ENCODE peak calls at places on chromosome 15, in four cellular contexts. M is right lobe of liver, U is stomach, Z is uterus. C is an unnamed sample.

GRCh38 chr15:25557916-25558315 is 119.1 kb upstream of the UBE3A start:
- DNase-seq in Z (no peak), M (no peak), U (no peak), C (no peak)

GRCh38 chr15:71357357-71357756 is 242.1 kb downstream of the THSD4 start:
- DNase-seq in M (no peak), U (no peak), Z (peak; percentile 65), C (no peak)

GRCh38 chr15:82132116-82132515 is 86.3 kb upstream of the MEX3B start:
- DNase-seq in Z (no peak), M (no peak), U (no peak), C (no peak)

GRCh38 chr15:33700695-33701303 is 267.5 kb upstream of the CHRM5 start:
- DNase-seq in Z (peak; percentile 65), U (peak; percentile 65), M (peak; percentile 65), C (peak; percentile 95)

GRCh38 chr15:48427960-48428547 is 96.8 kb downstream of the DUT start:
- DNase-seq in Z (no peak), M (no peak), U (no peak), C (no peak)

GRCh38 chr15:85545185-85545584 is 164.8 kb downstream of the AKAP13 start:
- DNase-seq in Z (no peak), M (no peak), U (no peak), C (no peak)

GRCh38 chr15:45454825-45455224 is 67.7 kb downstream of the SLC30A4 start:
- DNase-seq in U (peak; percentile 86), Z (peak; percentile 25), M (peak; percentile 56), C (no peak)

GRCh38 chr15:73048624-73049295 is 3.5 kb upstream of the NEO1 start:
- DNase-seq in U (no peak), Z (no peak), M (no peak), C (peak; percentile 65)

GRCh38 chr15:68812069-68812468 is 8.6 kb downstream of the ANP32A start:
- DNase-seq in Z (no peak), U (no peak), M (peak; percentile 31), C (no peak)

GRCh38 chr15:32670624-32671022 is 29.1 kb downstream of the SCG5 start:
- DNase-seq in Z (no peak), U (no peak), M (no peak), C (no peak)

GRCh38 chr15:42073418-42073817 is 20.9 kb downstream of the PLA2G4D start:
- DNase-seq in Z (no peak), M (no peak), U (peak; percentile 29), C (no peak)

GRCh38 chr15:90184786-90185704 is 16.1 kb upstream of the SEMA4B start:
- DNase-seq in U (peak; percentile 74), Z (peak; percentile 76), M (peak; percentile 77), C (peak; percentile 87)

DNA sequence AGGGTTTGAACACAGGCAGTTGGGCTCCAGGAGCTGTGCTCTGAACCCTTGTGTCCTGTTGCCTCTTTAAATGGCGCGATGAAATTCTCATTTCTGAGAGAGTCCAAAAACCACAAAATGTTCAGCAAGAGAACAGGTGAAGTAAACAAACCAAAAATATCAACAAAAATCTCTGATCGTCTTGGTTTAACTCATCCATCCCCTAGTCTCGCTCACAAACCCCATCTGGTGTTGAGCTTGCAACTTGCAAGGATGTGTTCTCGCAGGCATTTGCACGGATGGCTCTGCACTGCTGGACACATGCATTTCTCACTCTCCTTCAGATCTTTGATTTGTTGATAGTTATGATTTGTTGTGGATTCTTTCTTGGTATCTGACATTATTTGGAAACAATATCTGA is 31.1 kb downstream of the FAH start:
- DNase-seq in M (no peak), U (no peak), Z (no peak), C (no peak)
- TF ChIP-seq CTCF in M (peak; percentile 18), U (no peak), Z (no peak), C (peak; percentile 68)

DNA sequence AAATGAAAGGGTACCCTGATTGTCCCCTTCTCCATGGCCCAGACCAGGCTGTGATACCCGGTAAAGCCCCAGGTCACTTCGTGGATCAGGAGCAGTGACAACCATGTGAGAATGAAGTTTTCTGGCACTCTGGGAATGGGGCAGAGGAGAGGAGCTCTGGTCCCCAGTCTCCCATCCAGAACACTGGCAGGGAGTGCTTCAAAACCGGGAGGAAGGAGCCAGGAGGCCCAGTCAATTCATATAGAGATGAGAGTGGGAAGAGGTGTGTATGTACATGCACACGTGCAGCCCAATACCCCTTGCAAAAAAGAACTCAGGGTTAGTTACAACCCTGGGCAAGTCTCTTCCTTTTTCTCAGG is 101.4 kb upstream of the TLE3 start:
- DNase-seq in Z (no peak), U (no peak), M (no peak), C (peak; percentile 35)
- H3K27ac ChIP-seq in Z (no peak overlapping the region), U (no peak overlapping the region), M (no peak overlapping the region), C (no peak overlapping the region)

DNA sequence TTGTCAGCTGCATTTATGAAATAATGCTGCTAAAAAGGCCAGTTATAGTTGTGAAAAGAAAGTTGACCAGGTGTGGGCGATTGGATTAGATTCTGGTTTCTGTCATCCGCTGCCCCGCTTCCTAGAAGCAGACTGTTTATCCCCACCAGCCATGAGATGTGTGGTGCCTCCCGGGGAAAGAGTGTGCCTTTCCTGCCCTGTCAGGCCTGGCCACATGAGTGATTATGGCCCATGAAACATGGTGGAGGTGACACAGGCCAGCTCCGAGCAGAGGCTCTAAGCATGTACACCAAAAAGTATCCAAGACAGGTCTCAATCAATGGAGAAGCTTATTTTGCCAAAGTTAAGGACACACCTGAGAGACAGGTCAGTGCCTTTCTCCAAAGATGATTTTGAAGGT is 85.4 kb upstream of the ABHD2 start:
- DNase-seq in Z (no peak), M (no peak), U (no peak), C (no peak)
- H3K4me1 ChIP-seq in Z (no peaks in the 10 kb centered on the region), M (no peaks in the 10 kb centered on the region), U (no peaks in the 10 kb centered on the region), C (peaks cover 9% of the 10 kb centered on the region)

GRCh38 chr15:96462768-96463167 is 132.3 kb downstream of the NR2F2 start:
- DNase-seq in U (no peak), Z (no peak), M (no peak), C (no peak)
- TF ChIP-seq CTCF in U (peak; percentile 10), Z (peak; percentile 9), M (peak; percentile 14), C (peak; percentile 41)

GRCh38 chr15:75335313-75335704 is 554 bp upstream of the COMMD4 start:
- DNase-seq in M (no peak), Z (no peak), U (no peak), C (no peak)
- H3K27ac ChIP-seq in M (peak overlapping the region; percentile 21), Z (peak overlapping the region; percentile 75), U (peak overlapping the region; percentile 59), C (no peak overlapping the region)

GRCh38 chr15:40282870-40283614 is at the start of gene ANKRD63:
- DNase-seq in Z (no peak), M (no peak), U (no peak), C (no peak)

GRCh38 chr15:40282144-40282869 is 557 bp downstream of the ANKRD63 start:
- DNase-seq in Z (no peak), M (peak; percentile 86), U (peak; percentile 56), C (peak; percentile 87)

GRCh38 chr15:40286061-40286532 is 3.2 kb upstream of the ANKRD63 start:
- DNase-seq in U (no peak), M (no peak), Z (no peak), C (no peak)

GRCh38 chr15:40285151-40285898 is 2.5 kb upstream of the ANKRD63 start:
- DNase-seq in U (no peak), Z (no peak), M (no peak), C (no peak)

GRCh38 chr15:40283615-40284306 is 897 bp upstream of the ANKRD63 start:
- DNase-seq in U (no peak), M (no peak), Z (no peak), C (no peak)
- H3K4me1 ChIP-seq in U (peaks cover 29% of the 10 kb centered on the region), M (no peaks in the 10 kb centered on the region), Z (no peaks in the 10 kb centered on the region), C (no peaks in the 10 kb centered on the region)

GRCh38 chr15:44427756-44428724 is 611 bp downstream of the CTDSPL2 start:
- DNase-seq in M (no peak), Z (no peak), U (peak; percentile 74), C (no peak)
- TF ChIP-seq CTCF in M (no peak), Z (no peak), U (no peak), C (peak; percentile 65)

GRCh38 chr15:31374489-31374888 is 47.9 kb downstream of the KLF13 start:
- DNase-seq in M (no peak), U (no peak), Z (no peak), C (no peak)

GRCh38 chr15:31376511-31376910 is 49.9 kb downstream of the KLF13 start:
- DNase-seq in Z (no peak), M (no peak), U (no peak), C (no peak)

GRCh38 chr15:31377030-31377429 is 50.4 kb downstream of the KLF13 start:
- DNase-seq in U (no peak), M (peak; percentile 79), Z (no peak), C (no peak)

GRCh38 chr15:31374986-31375385 is 48.4 kb downstream of the KLF13 start:
- DNase-seq in Z (no peak), M (no peak), U (no peak), C (no peak)

DNA sequence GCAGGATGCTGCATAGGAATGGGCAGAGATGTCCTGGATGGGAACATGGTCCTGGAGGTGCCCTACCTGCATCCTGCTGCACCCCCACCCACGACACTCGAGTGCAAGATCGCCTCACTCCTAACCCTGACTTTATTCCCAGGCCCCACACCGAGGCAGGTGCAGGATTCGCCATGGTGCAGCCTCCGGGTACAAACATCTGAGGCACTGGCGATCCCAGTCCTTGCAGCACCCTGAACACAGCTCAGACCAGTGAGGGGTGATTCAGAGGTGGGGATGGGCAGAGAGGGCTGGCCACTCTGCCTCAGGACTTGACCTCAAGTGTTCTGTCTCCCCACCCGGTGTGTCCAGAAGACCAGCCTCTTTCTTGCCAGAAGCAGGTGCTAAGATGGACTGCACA is 49.1 kb downstream of the KLF13 start:
- DNase-seq in Z (no peak), M (no peak), U (no peak), C (no peak)
- H3K27ac ChIP-seq in Z (no peak overlapping the region), M (no peak overlapping the region), U (no peak overlapping the region), C (no peak overlapping the region)

C was measured in endodermal cell.